ENCODE peak calls at places on chromosomes 5 and 9, in nine cellular contexts. B is ovary; C is WERI-Rb-1; E is hepatocyte; X is A549; Q is AG04450; W is right atrium auricular region; L is endodermal cell; P is CD8-positive, alpha-beta T cell. O is an unnamed sample.

GRCh38 chr5:170523129-170523497 is 19.3 kb downstream of the KCNIP1 start:
- DNase-seq in C (no peak), W (no peak), P (no peak), E (no peak), L (no peak), X (no peak), B (no peak), Q (no peak), O (no peak)

GRCh38 chr5:59768204-59769040 is 125.1 kb downstream of the PDE4D start:
- DNase-seq in W (peak; percentile 64), P (no peak), Q (no peak), B (no peak), X (peak; percentile 90), E (peak; percentile 85), C (peak; percentile 83), L (peak; percentile 75), O (no peak)

GRCh38 chr5:149735066-149735465 is 5.0 kb downstream of the PPARGC1B start:
- DNase-seq in B (no peak), W (no peak), C (no peak), E (no peak), Q (no peak), X (no peak), P (no peak), L (peak; percentile 58), O (no peak)

GRCh38 chr5:67085616-67086015 is 111.0 kb downstream of the CD180 start:
- DNase-seq in L (no peak), X (no peak), E (no peak), B (no peak), W (no peak), Q (no peak), C (no peak), P (no peak), O (no peak)

GRCh38 chr5:6732634-6733410 is 19.6 kb downstream of the TENT4A start:
- DNase-seq in C (no peak), P (no peak), L (no peak), X (no peak), E (no peak), B (peak; percentile 44), Q (no peak), W (no peak), O (no peak)

GRCh38 chr9:11257992-11258391 is 645.2 kb upstream of the PTPRD start:
- DNase-seq in B (no peak), P (no peak), W (no peak), C (no peak), Q (no peak), X (no peak), E (peak; percentile 37), L (no peak), O (no peak)

GRCh38 chr9:72579880-72580570 is 58.6 kb downstream of the TMC1 start:
- DNase-seq in L (no peak), E (peak; percentile 40), C (no peak), Q (no peak), X (no peak), B (no peak), W (no peak), P (no peak), O (no peak)

GRCh38 chr9:83431470-83432060 is 106.6 kb downstream of the FRMD3 start:
- DNase-seq in W (no peak), P (no peak), X (peak; percentile 26), C (no peak), L (no peak), B (no peak), Q (no peak), E (no peak), O (no peak)

DNA sequence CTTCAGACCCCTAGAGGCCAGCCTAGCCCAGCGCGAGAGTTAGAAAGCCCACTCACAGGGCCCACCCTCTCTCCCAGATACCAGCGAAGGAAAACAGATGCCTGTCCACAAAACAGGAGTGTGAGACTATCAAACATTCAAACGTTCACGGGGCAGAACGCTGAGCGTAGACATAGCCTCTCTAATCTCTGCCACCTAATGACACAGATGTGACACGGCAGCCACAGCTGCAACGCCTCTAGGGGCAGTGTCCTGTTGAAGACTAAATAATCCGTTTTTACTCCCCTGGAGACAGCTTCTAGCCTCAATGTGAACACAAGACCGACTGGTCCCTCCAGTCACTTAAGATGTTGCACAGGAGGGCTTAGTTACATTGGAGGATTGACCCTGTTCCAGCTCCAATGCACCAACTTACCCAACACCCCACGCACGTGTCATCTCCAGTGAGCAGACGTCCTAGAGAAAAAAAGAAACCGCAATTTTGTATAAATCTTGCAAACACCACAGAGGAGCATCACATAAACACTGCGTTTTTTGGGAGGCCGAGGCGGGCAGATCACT is 14.3 kb downstream of the DIPK1B start:
- DNase-seq in W (no peak), E (peak; percentile 72), B (no peak), P (peak; percentile 47), L (peak; percentile 70), Q (no peak), C (no peak), X (peak; percentile 58), O (peak; percentile 34)
- TF ChIP-seq CTCF in W (peak; percentile 52), E (peak; percentile 50), B (no peak), P (peak; percentile 63), L (peak; percentile 77), Q (peak; percentile 40), C (peak; percentile 20), X (peak; percentile 50), O (peak; percentile 35)

GRCh38 chr9:68489636-68490035 is 51.0 kb downstream of the TMEM252 start:
- DNase-seq in E (no peak), C (no peak), Q (no peak), P (no peak), W (no peak), B (no peak), X (no peak), L (no peak), O (no peak)

GRCh38 chr9:68493953-68494541 is 46.6 kb downstream of the TMEM252 start:
- DNase-seq in Q (no peak), B (no peak), W (no peak), C (no peak), P (no peak), L (no peak), E (no peak), X (no peak), O (no peak)

GRCh38 chr9:68496356-68496755 is 44.3 kb downstream of the TMEM252 start:
- DNase-seq in X (no peak), L (no peak), B (no peak), W (no peak), P (no peak), C (no peak), Q (no peak), E (no peak), O (no peak)

GRCh38 chr9:68495287-68495686 is 45.4 kb downstream of the TMEM252 start:
- DNase-seq in Q (no peak), P (no peak), L (no peak), W (no peak), C (no peak), E (no peak), X (no peak), B (no peak), O (no peak)

GRCh38 chr9:68492801-68493200 is 47.9 kb downstream of the TMEM252 start:
- DNase-seq in C (no peak), E (no peak), L (no peak), B (no peak), P (no peak), W (no peak), X (no peak), Q (no peak), O (no peak)
- H3K27ac ChIP-seq in C (no peak overlapping the region), E (no peak overlapping the region), L (no peak overlapping the region), B (no peak overlapping the region), P (no peak overlapping the region), W (peak overlapping the region; percentile 92), X (no peak overlapping the region), Q (no peak overlapping the region), O (no peak overlapping the region)

GRCh38 chr5:45109062-45109461 is 300.3 kb downstream of the MRPS30 start:
- DNase-seq in B (no peak), X (no peak), W (no peak), C (no peak), P (no peak), Q (no peak), E (no peak), L (peak; percentile 54), O (no peak)

GRCh38 chr5:45113726-45114125 is 305.0 kb downstream of the MRPS30 start:
- DNase-seq in C (no peak), Q (no peak), B (no peak), X (no peak), P (no peak), E (no peak), W (no peak), L (no peak), O (no peak)

GRCh38 chr5:45105491-45105994 is 296.8 kb downstream of the MRPS30 start:
- DNase-seq in X (no peak), P (no peak), Q (no peak), L (no peak), B (no peak), E (no peak), W (no peak), C (no peak), O (no peak)

GRCh38 chr5:45110399-45110798 is 301.7 kb downstream of the MRPS30 start:
- DNase-seq in L (no peak), B (no peak), C (no peak), W (no peak), E (no peak), X (no peak), Q (no peak), P (no peak), O (no peak)

DNA sequence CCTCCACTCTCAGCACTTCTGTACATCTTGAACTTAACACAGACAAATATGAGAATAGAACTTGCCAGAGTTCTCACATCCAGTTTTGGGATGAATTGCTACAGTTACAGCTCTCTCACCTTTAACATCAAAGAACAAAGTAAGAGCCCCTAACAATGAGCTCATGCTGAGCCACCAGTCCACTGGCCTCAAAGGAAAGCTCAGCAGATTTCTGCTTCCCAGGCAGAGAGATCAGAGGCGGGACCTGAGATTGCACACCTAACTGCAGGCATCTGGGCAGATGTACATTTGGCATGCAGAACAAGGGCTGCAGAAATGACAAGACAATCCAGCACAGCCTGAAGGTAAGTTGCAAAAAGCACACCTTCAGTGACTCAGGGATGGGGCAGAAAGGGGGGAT is 300.9 kb downstream of the MRPS30 start:
- DNase-seq in W (no peak), E (no peak), C (no peak), L (peak; percentile 60), X (no peak), B (no peak), P (no peak), Q (no peak), O (no peak)
- H3K9me3 ChIP-seq in W (no peaks in the 10 kb centered on the region), E (no peaks in the 10 kb centered on the region), C (no peaks in the 10 kb centered on the region), L (peaks cover 4% of the 10 kb centered on the region), X (no peaks in the 10 kb centered on the region), B (no peaks in the 10 kb centered on the region), P (no peaks in the 10 kb centered on the region), Q (peaks cover 14% of the 10 kb centered on the region), O (peaks cover 5% of the 10 kb centered on the region)

GRCh38 chr9:126147620-126148522 is 178.8 kb upstream of the MVB12B start:
- DNase-seq in L (peak; percentile 26), W (peak; percentile 47), X (no peak), C (no peak), P (no peak), B (no peak), Q (no peak), E (no peak), O (no peak)

GRCh38 chr9:126147186-126147585 is 179.4 kb upstream of the MVB12B start:
- DNase-seq in W (no peak), P (no peak), Q (no peak), C (no peak), L (peak; percentile 25), E (no peak), X (no peak), B (no peak), O (no peak)

GRCh38 chr9:126145887-126146253 is 180.8 kb upstream of the MVB12B start:
- DNase-seq in Q (no peak), C (no peak), L (no peak), P (no peak), E (no peak), B (no peak), X (no peak), W (peak; percentile 43), O (no peak)

GRCh38 chr9:126144617-126145456 is 181.8 kb upstream of the MVB12B start:
- DNase-seq in W (peak; percentile 11), P (no peak), X (no peak), E (no peak), C (no peak), B (no peak), L (no peak), Q (no peak), O (no peak)

GRCh38 chr9:126146254-126147145 is 180.1 kb upstream of the MVB12B start:
- DNase-seq in L (peak; percentile 92), B (no peak), P (no peak), W (peak; percentile 26), C (peak; percentile 78), Q (no peak), X (peak; percentile 38), E (peak; percentile 78), O (peak; percentile 4)
- TF ChIP-seq CTCF in L (peak; percentile 87), B (no peak), P (no peak), W (peak; percentile 46), C (peak; percentile 75), Q (peak; percentile 47), X (peak; percentile 31), E (peak; percentile 39), O (no peak)